ENCODE peak calls at places on chromosome 12, in five cellular contexts. C, V, J, K and H are unnamed samples.

GRCh38 chr12:33438025-33438772 is 1.4 kb downstream of the SYT10 start:
- DNase-seq in J (no peak), V (no peak), C (no peak), K (no peak), H (no peak)

GRCh38 chr12:29309320-29309902 is 71.6 kb downstream of the ERGIC2 start:
- DNase-seq in V (no peak), K (no peak), J (peak), C (no peak), H (no peak)

GRCh38 chr12:58588771-58589170 is 331.5 kb downstream of the LRIG3 start:
- DNase-seq in V (no peak), K (no peak), J (no peak), C (no peak), H (no peak)

GRCh38 chr12:73106296-73106695 is 834.1 kb downstream of the TRHDE start:
- DNase-seq in K (no peak), J (no peak), C (no peak), V (peak), H (no peak)

GRCh38 chr12:63276537-63277365 is 125.8 kb upstream of the AVPR1A start:
- DNase-seq in J (peak), K (peak), V (peak), C (peak), H (no peak)

GRCh38 chr12:4302881-4303280 is 18.1 kb upstream of the TIGAR start:
- DNase-seq in K (no peak), J (no peak), C (no peak), V (no peak), H (no peak)

GRCh38 chr12:14961466-14962155 is at the start of gene ARHGDIB:
- DNase-seq in C (peak), K (peak), J (no peak), V (no peak), H (peak)

GRCh38 chr12:123131291-123131831 is 19.5 kb downstream of the PITPNM2 start:
- DNase-seq in J (no peak), K (no peak), C (no peak), V (no peak), H (no peak)

GRCh38 chr12:104108755-104109445 is 29.1 kb downstream of the NFYB start:
- DNase-seq in J (peak), V (peak), K (peak), C (peak), H (peak)

GRCh38 chr12:62714409-62715075 is 220.4 kb downstream of the PPM1H start:
- DNase-seq in J (no peak), C (no peak), V (no peak), K (no peak), H (no peak)

GRCh38 chr12:132866251-132866828 is 21.1 kb downstream of the CHFR start:
- DNase-seq in V (peak), J (peak), K (no peak), C (no peak), H (no peak)

GRCh38 chr12:80472912-80473500 is 29.0 kb downstream of the PTPRQ start:
- DNase-seq in J (peak), C (no peak), K (peak), V (peak), H (peak)

GRCh38 chr12:674272-674781 is 11.1 kb upstream of the NINJ2 start:
- DNase-seq in J (peak), V (no peak), K (peak), C (peak), H (no peak)

GRCh38 chr12:1591029-1591428 is 3.4 kb downstream of the FBXL14 start:
- DNase-seq in C (no peak), K (no peak), J (peak), V (no peak), H (no peak)

GRCh38 chr12:30564394-30564793 is 131.3 kb downstream of the IPO8 start:
- DNase-seq in V (no peak), J (no peak), K (no peak), C (no peak), H (no peak)

GRCh38 chr12:66516133-66516532 is 162.7 kb downstream of the GRIP1 start:
- DNase-seq in J (no peak), C (no peak), K (peak), V (no peak), H (no peak)

GRCh38 chr12:12564911-12565310 is 2.2 kb upstream of the DUSP16 start:
- DNase-seq in K (no peak), J (no peak), V (no peak), C (no peak), H (no peak)

GRCh38 chr12:126588586-126589249 is 1523.5 kb downstream of the AACS start:
- DNase-seq in K (peak), V (no peak), C (no peak), J (no peak), H (no peak)

GRCh38 chr12:15563683-15564082 is 225.5 kb downstream of the EPS8 start:
- DNase-seq in V (no peak), K (peak), J (peak), C (peak), H (peak)